ENCODE peak calls at places on chromosomes 13 and 19, in four cellular contexts. K, Y, A and U are unnamed samples.

GRCh38 chr13:59119475-59119874 is 1044.3 kb downstream of the DIAPH3 start:
- DNase-seq in Y (no peak), A (no peak), K (no peak), U (no peak)

GRCh38 chr13:98775844-98776598 is 23.5 kb upstream of the SLC15A1 start:
- DNase-seq in K (peak), Y (peak), A (no peak), U (no peak)

GRCh38 chr19:16429066-16429758 is 42.6 kb downstream of the EPS15L1 start:
- DNase-seq in K (no peak), A (no peak), Y (no peak), U (no peak)

GRCh38 chr19:55133639-55134444 is 15.2 kb downstream of the TNNT1 start:
- DNase-seq in A (no peak), K (no peak), Y (no peak), U (no peak)

GRCh38 chr13:110965038-110965754 is 50.3 kb upstream of the ANKRD10 start:
- DNase-seq in Y (peak), A (peak), K (peak), U (no peak)

GRCh38 chr13:99991013-99991805 is 9.6 kb downstream of the ZIC2 start:
- DNase-seq in K (no peak), Y (no peak), A (no peak), U (no peak)

GRCh38 chr13:112606125-112607001 is 18.4 kb upstream of the TUBGCP3 start:
- DNase-seq in K (peak), A (no peak), Y (peak), U (peak)

GRCh38 chr19:19059018-19059836 is 4.6 kb upstream of the SLC25A42 start:
- DNase-seq in K (peak), Y (no peak), A (no peak), U (no peak)

GRCh38 chr13:28684257-28684656 is 25.3 kb downstream of the POMP start:
- DNase-seq in K (no peak), A (no peak), Y (peak), U (no peak)

GRCh38 chr13:28680541-28680940 is 21.6 kb downstream of the POMP start:
- DNase-seq in Y (no peak), K (no peak), A (no peak), U (no peak)

GRCh38 chr13:28679628-28680027 is 20.7 kb downstream of the POMP start:
- DNase-seq in Y (peak), K (no peak), A (no peak), U (no peak)

DNA sequence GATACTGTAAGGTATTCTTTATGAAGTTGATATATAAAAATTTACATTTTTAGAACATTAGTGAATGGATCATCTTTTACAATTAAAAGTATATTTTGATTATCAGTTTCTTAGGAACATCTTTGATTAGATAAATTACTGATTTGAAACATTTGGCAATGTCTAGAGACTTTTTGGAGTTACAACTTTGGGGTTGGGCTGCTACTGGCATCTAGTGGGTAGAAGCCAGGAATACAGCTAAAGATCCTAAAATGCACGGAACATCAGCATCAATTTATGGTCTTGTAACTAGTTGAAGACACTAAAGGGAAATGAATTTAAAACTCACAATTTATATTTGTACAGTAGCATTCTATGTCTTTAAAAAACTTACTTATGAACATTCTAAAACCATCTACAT is 19.9 kb downstream of the POMP start:
- DNase-seq in K (no peak), Y (no peak), A (no peak), U (no peak)
- TF ChIP-seq SP1 in K (no peak), Y (no peak), A (no peak), U (no peak)

GRCh38 chr19:5130371-5131030 is 161.6 kb downstream of the KDM4B start:
- DNase-seq in K (no peak), A (peak), Y (no peak), U (no peak)
- TF ChIP-seq TARDBP in K (no peak), A (peak), Y (no peak), U (no peak)

DNA sequence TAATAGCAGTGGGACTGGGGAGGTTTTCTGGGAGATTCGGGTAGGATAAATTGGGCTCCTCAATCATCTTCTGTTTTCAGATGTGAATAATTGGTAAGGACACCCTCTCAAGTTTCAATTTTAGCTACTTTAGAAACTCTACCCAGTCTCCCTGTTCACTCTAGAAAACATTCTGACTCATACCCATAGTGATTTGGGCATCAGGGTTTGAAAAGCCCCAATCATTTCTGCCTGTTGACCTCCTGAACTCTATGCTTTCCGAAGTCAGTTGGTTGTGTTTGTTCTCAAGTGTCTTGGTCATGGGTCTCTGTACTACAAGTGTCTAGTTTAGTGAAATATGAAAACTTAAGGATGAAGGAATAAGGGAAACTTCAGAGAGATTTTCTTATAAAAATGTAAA is 911.3 kb upstream of the GPC6 start:
- DNase-seq in K (no peak), A (peak), Y (no peak), U (no peak)
- TF ChIP-seq SP1 in K (no peak), A (no peak), Y (no peak), U (no peak)

DNA sequence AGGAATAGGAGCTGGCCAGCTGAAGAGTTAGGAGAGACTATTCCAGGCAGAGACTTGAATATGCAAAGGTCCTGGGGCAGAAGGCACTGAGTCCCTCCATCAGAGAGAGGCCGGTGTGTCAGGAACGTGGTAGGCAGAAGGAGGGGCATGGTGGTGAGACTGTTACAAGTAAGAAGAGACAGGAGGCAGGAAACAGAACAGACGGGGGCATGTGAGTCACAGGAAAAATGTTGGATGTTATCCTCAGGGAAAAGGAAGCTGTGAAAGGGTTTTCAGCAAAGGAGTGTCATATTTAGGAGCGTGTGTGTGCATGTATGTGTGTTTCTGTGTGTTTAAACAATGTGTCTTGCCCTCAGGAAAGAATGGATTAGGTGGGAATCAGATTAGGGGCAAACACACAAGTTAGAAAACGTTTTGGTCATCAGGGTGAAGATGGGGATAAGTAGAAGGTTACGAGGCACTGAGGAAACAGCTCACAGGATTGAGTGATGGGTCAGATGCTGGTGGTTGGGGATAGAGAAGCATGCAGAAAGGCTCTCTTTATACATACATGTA is 1.1 kb downstream of the EDDM13 start:
- DNase-seq in A (no peak), Y (no peak), K (no peak), U (no peak)
- TF ChIP-seq TARDBP in A (no peak), Y (no peak), K (no peak), U (no peak)

GRCh38 chr13:84126671-84127171 is 244.4 kb upstream of the SLITRK1 start:
- DNase-seq in A (peak), Y (no peak), K (no peak), U (no peak)

GRCh38 chr13:84118845-84119409 is 236.7 kb upstream of the SLITRK1 start:
- DNase-seq in A (no peak), Y (no peak), K (no peak), U (no peak)

GRCh38 chr13:84121456-84121855 is 239.2 kb upstream of the SLITRK1 start:
- DNase-seq in A (no peak), Y (no peak), K (no peak), U (no peak)
- TF ChIP-seq SP1 in A (no peak), Y (no peak), K (no peak), U (no peak)